ENCODE peak calls at places on chromosomes 16 and 17, in five cellular contexts. F is choroid plexus epithelial cell, O is sigmoid colon, W is psoas muscle, X is progenitor cell of endocrine pancreas. Z is an unnamed sample.

GRCh38 chr16:57213462-57213861 is 27.3 kb downstream of the RSPRY1 start:
- DNase-seq in F (no peak), O (no peak), X (no peak), W (no peak), Z (no peak)

GRCh38 chr16:28822520-28823290 is at the start of gene ATXN2L:
- DNase-seq in F (peak), W (peak), X (peak), O (peak), Z (peak)

GRCh38 chr17:45020354-45021138 is 30.9 kb downstream of the DCAKD start:
- DNase-seq in O (peak), X (no peak), W (no peak), F (peak), Z (no peak)

GRCh38 chr17:50177983-50178834 is 12.4 kb downstream of the SGCA start:
- DNase-seq in F (peak), O (peak), W (peak), X (peak), Z (no peak)

GRCh38 chr17:77328823-77329740 is 188.3 kb downstream of the SEC14L1 start:
- DNase-seq in W (no peak), F (no peak), X (no peak), O (peak), Z (peak)

GRCh38 chr17:6163632-6164319 is 93.6 kb downstream of the WSCD1 start:
- DNase-seq in F (no peak), W (no peak), X (no peak), O (no peak), Z (no peak)

GRCh38 chr16:12486386-12486785 is 317.3 kb downstream of the CPPED1 start:
- DNase-seq in X (no peak), W (no peak), O (no peak), F (no peak), Z (no peak)

GRCh38 chr17:79927688-79928501 is 88.7 kb upstream of the CBX4 start:
- DNase-seq in W (no peak), X (no peak), F (no peak), O (no peak), Z (no peak)

GRCh38 chr17:58968662-58969061 is 138.0 kb downstream of the TRIM37 start:
- DNase-seq in O (no peak), X (no peak), F (peak), W (no peak), Z (no peak)

GRCh38 chr16:76197925-76198324 is 79.3 kb upstream of the CNTNAP4 start:
- DNase-seq in W (no peak), F (no peak), X (no peak), O (no peak), Z (no peak)

GRCh38 chr16:53413864-53414263 is 20.4 kb upstream of the RBL2 start:
- DNase-seq in X (no peak), W (no peak), F (no peak), O (no peak), Z (no peak)

GRCh38 chr16:68658258-68658973 is 13.3 kb downstream of the CDH3 start:
- DNase-seq in O (no peak), F (peak), X (no peak), W (no peak), Z (no peak)

GRCh38 chr16:86665319-86665675 is 86.9 kb downstream of the FOXL1 start:
- DNase-seq in F (peak), X (no peak), W (no peak), O (no peak), Z (no peak)

GRCh38 chr16:89618114-89618999 is 4.9 kb downstream of the DPEP1 start:
- DNase-seq in O (no peak), F (peak), X (no peak), W (no peak), Z (no peak)

GRCh38 chr17:7561028-7561575 is 617 bp upstream of the SENP3 start:
- DNase-seq in X (peak), O (peak), W (peak), F (peak), Z (peak)

GRCh38 chr16:56643080-56643778 is 4.8 kb downstream of the MT1A start:
- DNase-seq in X (no peak), W (peak), F (peak), O (peak), Z (peak)

GRCh38 chr16:12010388-12011251 is 34.1 kb downstream of the SNX29 start:
- DNase-seq in O (no peak), X (no peak), F (peak), W (no peak), Z (no peak)

GRCh38 chr17:48728232-48729231 is at the start of gene HOXB13:
- DNase-seq in F (no peak), O (peak), W (no peak), X (no peak), Z (no peak)

DNA sequence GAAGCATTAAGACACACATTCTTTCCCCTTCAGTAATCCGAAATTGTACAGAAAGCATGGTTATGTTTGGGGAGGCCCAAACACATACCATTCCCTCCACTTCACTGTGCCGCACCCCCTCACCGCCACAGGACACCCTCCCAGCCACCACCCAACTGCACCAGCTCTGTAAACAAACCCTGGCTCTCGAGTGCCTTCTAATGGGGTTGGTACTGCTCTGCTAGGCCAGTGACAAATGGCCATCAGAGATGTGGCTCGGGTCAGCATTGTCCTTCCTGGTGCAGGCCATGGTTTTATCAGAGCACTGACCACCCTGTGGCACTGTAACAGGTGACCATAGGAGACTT is 23.9 kb upstream of the SREBF1 start:
- DNase-seq in X (no peak), O (no peak), F (no peak), W (no peak), Z (no peak)
- TF ChIP-seq CTCF in X (no peak), O (no peak), F (no peak), W (no peak), Z (no peak)

GRCh38 chr17:1620486-1620885 is 8.1 kb downstream of the SLC43A2 start:
- DNase-seq in O (no peak), W (no peak), F (no peak), X (no peak), Z (no peak)

GRCh38 chr17:1623057-1623456 is 5.6 kb downstream of the SLC43A2 start:
- DNase-seq in O (no peak), W (no peak), X (no peak), F (no peak), Z (no peak)

GRCh38 chr17:1612400-1612799 is 16.2 kb downstream of the SLC43A2 start:
- DNase-seq in W (no peak), O (no peak), X (no peak), F (no peak), Z (no peak)

GRCh38 chr17:1621273-1621954 is 7.2 kb downstream of the SLC43A2 start:
- DNase-seq in F (no peak), W (no peak), X (no peak), O (no peak), Z (no peak)

GRCh38 chr17:1617620-1618174 is 10.9 kb downstream of the SLC43A2 start:
- DNase-seq in X (no peak), F (peak), W (no peak), O (no peak), Z (no peak)
- TF ChIP-seq CTCF in X (no peak), F (peak), W (no peak), O (no peak), Z (no peak)

GRCh38 chr17:33017366-33017765 is 25.7 kb downstream of the SPACA3 start:
- DNase-seq in X (no peak), W (no peak), O (no peak), F (no peak), Z (no peak)

GRCh38 chr17:33019161-33019560 is 27.5 kb downstream of the SPACA3 start:
- DNase-seq in W (no peak), F (no peak), O (no peak), X (no peak), Z (no peak)

GRCh38 chr17:33024688-33025486 is 33.2 kb downstream of the SPACA3 start:
- DNase-seq in O (no peak), F (no peak), W (no peak), X (no peak), Z (no peak)

GRCh38 chr17:33023790-33024189 is 32.1 kb downstream of the SPACA3 start:
- DNase-seq in X (no peak), W (no peak), F (no peak), O (no peak), Z (no peak)

DNA sequence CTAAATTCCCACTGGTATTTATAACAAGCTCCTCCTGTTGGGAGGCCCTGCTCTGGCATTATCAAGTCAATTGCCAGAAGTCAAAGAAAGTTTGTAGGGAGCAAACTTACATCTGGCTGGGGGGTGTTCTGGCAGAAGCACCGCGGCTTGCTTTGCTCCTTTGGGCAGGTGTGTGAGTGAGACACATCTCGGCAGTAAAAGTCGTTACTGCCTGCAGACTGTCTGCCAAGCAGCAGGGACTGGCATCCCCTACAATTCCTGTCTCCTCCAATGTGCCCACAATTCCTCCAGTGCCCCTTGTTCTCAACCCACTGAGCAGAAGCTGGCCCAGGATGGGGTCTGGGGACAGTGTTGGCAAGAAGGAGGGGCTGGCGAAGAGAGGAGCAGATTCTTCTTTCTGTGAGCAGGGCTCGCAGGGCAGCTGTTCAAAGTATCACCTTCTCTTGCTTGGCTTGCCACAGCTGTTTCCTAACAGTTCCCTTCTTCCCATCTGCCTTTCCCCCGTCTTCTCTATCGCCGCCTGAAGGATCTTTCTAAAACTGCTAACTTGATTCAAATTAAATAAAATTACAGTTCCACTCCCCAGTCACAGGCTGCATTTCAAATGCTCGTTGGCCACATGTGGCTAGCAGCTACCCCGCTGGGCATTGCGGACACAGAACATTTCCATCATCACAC is 30.2 kb downstream of the SPACA3 start:
- DNase-seq in O (no peak), F (peak), W (no peak), X (no peak), Z (no peak)
- TF ChIP-seq CTCF in O (no peak), F (peak), W (no peak), X (no peak), Z (no peak)

DNA sequence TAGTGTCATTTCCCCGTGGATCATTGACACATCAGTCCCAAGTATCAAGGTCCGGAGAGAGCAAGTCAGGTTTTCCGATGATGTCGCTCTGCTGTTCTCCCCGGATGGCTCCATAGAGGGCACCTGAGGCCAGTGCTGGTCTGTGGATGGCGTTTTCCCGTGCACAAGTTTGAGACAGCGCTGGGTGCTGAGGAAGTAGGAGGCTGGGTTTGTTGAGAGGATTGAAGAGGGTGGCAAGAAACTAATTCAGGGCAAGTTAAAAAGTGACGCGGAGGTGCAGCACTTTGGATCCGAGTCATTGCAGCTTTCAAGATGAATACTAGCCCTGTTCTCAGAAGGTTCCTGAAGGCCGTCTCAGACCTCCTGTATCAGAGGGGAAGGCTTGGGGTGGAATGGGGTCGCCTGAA is 7.7 kb downstream of the NUBP1 start:
- DNase-seq in O (no peak), F (no peak), X (no peak), W (no peak), Z (no peak)
- TF ChIP-seq CTCF in O (no peak), F (no peak), X (no peak), W (no peak), Z (no peak)

GRCh38 chr17:73645050-73645871 is 1.0 kb upstream of the SDK2 start:
- DNase-seq in X (peak), F (peak), W (peak), O (no peak), Z (no peak)
- TF ChIP-seq CTCF in X (peak), F (no peak), W (no peak), O (no peak), Z (no peak)

GRCh38 chr17:28385037-28385797 is 13.7 kb downstream of the SARM1 start:
- DNase-seq in O (no peak), X (no peak), F (no peak), W (peak), Z (no peak)
- TF ChIP-seq CTCF in O (no peak), X (no peak), F (no peak), W (no peak), Z (no peak)

DNA sequence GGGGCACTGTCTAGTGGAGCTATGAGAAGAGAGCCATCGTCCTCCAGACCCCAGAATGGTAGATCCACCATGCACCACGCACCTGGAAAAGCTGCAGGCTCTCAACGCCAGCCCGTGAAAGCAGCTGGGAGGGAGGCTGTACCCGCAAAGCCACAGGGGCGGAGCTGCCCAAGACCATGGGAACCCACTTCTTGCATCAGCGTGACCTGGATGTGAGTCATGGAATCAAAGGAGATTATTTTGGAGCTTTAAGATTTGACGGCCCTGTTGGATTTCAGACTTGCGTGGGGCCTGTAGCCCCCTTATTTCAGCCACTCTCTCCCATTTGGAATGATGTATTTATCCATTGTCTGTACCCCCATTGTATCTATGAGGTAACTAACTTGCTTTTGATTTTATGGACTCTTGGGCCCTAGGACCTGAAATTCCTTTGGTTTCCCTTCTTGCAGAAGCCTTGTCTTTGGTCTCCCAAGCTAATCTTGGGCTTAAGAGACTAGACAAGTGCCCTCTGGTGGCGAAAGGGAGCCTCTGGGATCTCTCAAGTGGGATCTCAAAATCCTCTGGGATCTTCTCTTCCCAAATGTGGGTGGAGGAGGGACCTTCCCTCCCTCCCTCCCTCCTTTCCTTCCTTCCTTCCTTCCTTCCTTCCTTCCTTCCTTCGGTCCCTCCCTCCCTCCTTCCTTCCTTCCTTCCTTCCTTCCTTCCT is 58.2 kb upstream of the HAPSTR1 start:
- DNase-seq in X (no peak), F (peak), W (no peak), O (no peak), Z (no peak)
- TF ChIP-seq CTCF in X (peak), F (peak), W (peak), O (peak), Z (peak)